ENCODE peak calls at places on chromosomes 2 and 18, in ten cellular contexts. B, O, C, R, A, T, P, Q, V and I are unnamed samples.

GRCh38 chr18:77100751-77101355 is 31.7 kb downstream of the MBP start:
- DNase-seq in B (no peak), O (peak; percentile 34), C (peak; percentile 6), R (no peak), A (no peak), T (no peak), P (no peak), Q (peak; percentile 58), V (no peak), I (no peak)

GRCh38 chr2:17539596-17539992 is 902 bp upstream of the VSNL1 start:
- DNase-seq in B (no peak), O (no peak), C (peak; percentile 11), R (no peak), A (no peak), T (no peak), P (no peak), Q (no peak), V (peak; percentile 38), I (no peak)

GRCh38 chr18:79047556-79048244 is 21.5 kb upstream of the ATP9B start:
- DNase-seq in B (no peak), O (no peak), C (no peak), R (no peak), A (no peak), T (no peak), P (no peak), Q (no peak), V (no peak), I (no peak)

GRCh38 chr2:9102861-9103662 is 99.6 kb upstream of the MBOAT2 start:
- DNase-seq in B (no peak), O (no peak), C (no peak), R (no peak), A (no peak), T (no peak), P (no peak), Q (peak; percentile 98), V (no peak), I (no peak)

GRCh38 chr2:35391736-35392442 is 963.7 kb upstream of the CRIM1 start:
- DNase-seq in B (no peak), O (no peak), C (no peak), R (no peak), A (no peak), T (no peak), P (no peak), Q (no peak), V (no peak), I (no peak)

GRCh38 chr2:66553370-66553769 is 118.4 kb downstream of the MEIS1 start:
- DNase-seq in B (no peak), O (no peak), C (no peak), R (peak; percentile 79), A (no peak), T (no peak), P (no peak), Q (peak; percentile 74), V (peak; percentile 67), I (no peak)

GRCh38 chr2:148680462-148680861 is 35.9 kb downstream of the EPC2 start:
- DNase-seq in B (no peak), O (no peak), C (peak; percentile 24), R (no peak), A (no peak), T (no peak), P (no peak), Q (no peak), V (no peak), I (no peak)

GRCh38 chr18:23969664-23970063 is 44.9 kb upstream of the TTC39C start:
- DNase-seq in B (no peak), O (no peak), C (no peak), R (no peak), A (no peak), T (no peak), P (no peak), Q (no peak), V (no peak), I (no peak)

GRCh38 chr2:45439788-45440773 is 171.0 kb downstream of the SRBD1 start:
- DNase-seq in B (no peak), O (no peak), C (peak; percentile 22), R (no peak), A (no peak), T (no peak), P (peak; percentile 21), Q (no peak), V (no peak), I (no peak)

GRCh38 chr2:73907840-73908452 is 15.1 kb downstream of the ACTG2 start:
- DNase-seq in B (no peak), O (peak; percentile 24), C (peak; percentile 45), R (peak; percentile 81), A (no peak), T (peak; percentile 21), P (peak; percentile 12), Q (peak; percentile 49), V (no peak), I (no peak)

GRCh38 chr2:96267159-96267971 is 1.3 kb downstream of the CIAO1 start:
- DNase-seq in B (no peak), O (peak; percentile 10), C (peak; percentile 72), R (peak; percentile 12), A (peak; percentile 36), T (peak; percentile 13), P (no peak), Q (no peak), V (no peak), I (peak; percentile 32)

GRCh38 chr18:55838841-55839240 is 250.8 kb upstream of the TCF4 start:
- DNase-seq in B (no peak), O (no peak), C (peak; percentile 83), R (no peak), A (no peak), T (no peak), P (no peak), Q (no peak), V (no peak), I (peak; percentile 50)

GRCh38 chr18:9354256-9354655 is 19.7 kb downstream of the TWSG1 start:
- DNase-seq in B (no peak), O (no peak), C (peak; percentile 18), R (no peak), A (peak; percentile 22), T (no peak), P (no peak), Q (no peak), V (no peak), I (no peak)

GRCh38 chr2:46998551-46998950 is 82.9 kb upstream of the MCFD2 start:
- DNase-seq in B (no peak), O (no peak), C (no peak), R (no peak), A (no peak), T (no peak), P (no peak), Q (peak; percentile 86), V (no peak), I (no peak)

GRCh38 chr18:23861326-23861725 is 153.2 kb upstream of the TTC39C start:
- DNase-seq in B (no peak), O (no peak), C (no peak), R (no peak), A (no peak), T (no peak), P (no peak), Q (no peak), V (no peak), I (no peak)

GRCh38 chr2:169828141-169828811 is 1.0 kb downstream of the UBR3 start:
- DNase-seq in B (no peak), O (peak; percentile 15), C (peak; percentile 38), R (no peak), A (peak; percentile 70), T (peak; percentile 7), P (no peak), Q (peak; percentile 40), V (peak; percentile 43), I (peak; percentile 25)

GRCh38 chr2:25546852-25547251 is 126.5 kb downstream of the DTNB start:
- DNase-seq in B (no peak), O (no peak), C (no peak), R (no peak), A (no peak), T (no peak), P (no peak), Q (no peak), V (no peak), I (no peak)